ENCODE peak calls at places on chromosomes 4 and X, in ten cellular contexts. One of them, this sample, is unnamed.

GRCh38 chr4:159105063-159105414 is 2.2 kb downstream of the RAPGEF2 start:
- DNase-seq in esophagus squamous epithelium: no peak
- DNase-seq in astrocyte of the cerebellum: peak
- DNase-seq in NB4: no peak
- DNase-seq in PC-3: peak
- DNase-seq in prostate gland: no peak
- DNase-seq in lower lobe of right lung: no peak
- DNase-seq in psoas muscle: no peak
- DNase-seq in A549: no peak
- DNase-seq in fibroblast of villous mesenchyme: peak
- DNase-seq in this sample: no peak

GRCh38 chrX:78357342-78358055 is 30.1 kb upstream of the CYSLTR1 start:
- DNase-seq in esophagus squamous epithelium: no peak
- DNase-seq in astrocyte of the cerebellum: no peak
- DNase-seq in NB4: no peak
- DNase-seq in PC-3: peak
- DNase-seq in prostate gland: peak
- DNase-seq in lower lobe of right lung: no peak
- DNase-seq in psoas muscle: no peak
- DNase-seq in A549: no peak
- DNase-seq in fibroblast of villous mesenchyme: no peak
- DNase-seq in this sample: no peak

GRCh38 chr4:141388483-141388882 is 167.8 kb downstream of the ZNF330 start:
- DNase-seq in esophagus squamous epithelium: no peak
- DNase-seq in astrocyte of the cerebellum: peak
- DNase-seq in NB4: no peak
- DNase-seq in PC-3: no peak
- DNase-seq in prostate gland: no peak
- DNase-seq in lower lobe of right lung: no peak
- DNase-seq in psoas muscle: no peak
- DNase-seq in A549: no peak
- DNase-seq in fibroblast of villous mesenchyme: peak
- DNase-seq in this sample: no peak

GRCh38 chr4:159201168-159201567 is 98.3 kb downstream of the RAPGEF2 start:
- DNase-seq in esophagus squamous epithelium: no peak
- DNase-seq in astrocyte of the cerebellum: no peak
- DNase-seq in NB4: no peak
- DNase-seq in PC-3: no peak
- DNase-seq in prostate gland: no peak
- DNase-seq in lower lobe of right lung: no peak
- DNase-seq in psoas muscle: no peak
- DNase-seq in A549: no peak
- DNase-seq in fibroblast of villous mesenchyme: no peak
- DNase-seq in this sample: no peak

GRCh38 chr4:106898621-106899230 is 137.4 kb downstream of the DKK2 start:
- DNase-seq in esophagus squamous epithelium: no peak
- DNase-seq in astrocyte of the cerebellum: peak
- DNase-seq in NB4: peak
- DNase-seq in PC-3: peak
- DNase-seq in prostate gland: no peak
- DNase-seq in lower lobe of right lung: no peak
- DNase-seq in psoas muscle: no peak
- DNase-seq in A549: peak
- DNase-seq in fibroblast of villous mesenchyme: peak
- DNase-seq in this sample: no peak

GRCh38 chr4:149279331-149279730 is 536.3 kb downstream of the IQCM start:
- DNase-seq in esophagus squamous epithelium: no peak
- DNase-seq in astrocyte of the cerebellum: no peak
- DNase-seq in NB4: no peak
- DNase-seq in PC-3: no peak
- DNase-seq in prostate gland: no peak
- DNase-seq in lower lobe of right lung: no peak
- DNase-seq in psoas muscle: no peak
- DNase-seq in A549: no peak
- DNase-seq in fibroblast of villous mesenchyme: no peak
- DNase-seq in this sample: no peak

GRCh38 chrX:69182818-69183375 is 17.6 kb upstream of the PJA1 start:
- DNase-seq in esophagus squamous epithelium: no peak
- DNase-seq in astrocyte of the cerebellum: no peak
- DNase-seq in NB4: no peak
- DNase-seq in PC-3: no peak
- DNase-seq in prostate gland: no peak
- DNase-seq in lower lobe of right lung: no peak
- DNase-seq in psoas muscle: no peak
- DNase-seq in A549: no peak
- DNase-seq in fibroblast of villous mesenchyme: no peak
- DNase-seq in this sample: no peak

GRCh38 chrX:45767021-45767491 is 566.4 kb upstream of the DIPK2B start:
- DNase-seq in esophagus squamous epithelium: no peak
- DNase-seq in astrocyte of the cerebellum: no peak
- DNase-seq in NB4: peak
- DNase-seq in PC-3: peak
- DNase-seq in prostate gland: no peak
- DNase-seq in lower lobe of right lung: no peak
- DNase-seq in psoas muscle: no peak
- DNase-seq in A549: peak
- DNase-seq in fibroblast of villous mesenchyme: peak
- DNase-seq in this sample: no peak

GRCh38 chr4:150010525-150011126 is 67.6 kb upstream of the DCLK2 start:
- DNase-seq in esophagus squamous epithelium: no peak
- DNase-seq in astrocyte of the cerebellum: peak
- DNase-seq in NB4: peak
- DNase-seq in PC-3: peak
- DNase-seq in prostate gland: peak
- DNase-seq in lower lobe of right lung: no peak
- DNase-seq in psoas muscle: no peak
- DNase-seq in A549: peak
- DNase-seq in fibroblast of villous mesenchyme: peak
- DNase-seq in this sample: no peak

GRCh38 chr4:62191446-62191845 is 991.3 kb downstream of the ADGRL3 start:
- DNase-seq in esophagus squamous epithelium: no peak
- DNase-seq in astrocyte of the cerebellum: no peak
- DNase-seq in NB4: no peak
- DNase-seq in PC-3: peak
- DNase-seq in prostate gland: no peak
- DNase-seq in lower lobe of right lung: no peak
- DNase-seq in psoas muscle: no peak
- DNase-seq in A549: no peak
- DNase-seq in fibroblast of villous mesenchyme: no peak
- DNase-seq in this sample: no peak

GRCh38 chrX:79369871-79370270 is 2.7 kb upstream of the ITM2A start:
- DNase-seq in esophagus squamous epithelium: no peak
- DNase-seq in astrocyte of the cerebellum: no peak
- DNase-seq in NB4: no peak
- DNase-seq in PC-3: no peak
- DNase-seq in prostate gland: no peak
- DNase-seq in lower lobe of right lung: no peak
- DNase-seq in psoas muscle: no peak
- DNase-seq in A549: no peak
- DNase-seq in fibroblast of villous mesenchyme: no peak
- DNase-seq in this sample: no peak

GRCh38 chrX:79365591-79365990 is 1.5 kb downstream of the ITM2A start:
- DNase-seq in esophagus squamous epithelium: no peak
- DNase-seq in astrocyte of the cerebellum: no peak
- DNase-seq in NB4: no peak
- DNase-seq in PC-3: no peak
- DNase-seq in prostate gland: no peak
- DNase-seq in lower lobe of right lung: no peak
- DNase-seq in psoas muscle: no peak
- DNase-seq in A549: no peak
- DNase-seq in fibroblast of villous mesenchyme: no peak
- DNase-seq in this sample: no peak

GRCh38 chrX:79366556-79366887 is 612 bp downstream of the ITM2A start:
- DNase-seq in esophagus squamous epithelium: peak
- DNase-seq in astrocyte of the cerebellum: no peak
- DNase-seq in NB4: no peak
- DNase-seq in PC-3: no peak
- DNase-seq in prostate gland: no peak
- DNase-seq in lower lobe of right lung: no peak
- DNase-seq in psoas muscle: no peak
- DNase-seq in A549: no peak
- DNase-seq in fibroblast of villous mesenchyme: no peak
- DNase-seq in this sample: no peak

GRCh38 chrX:79367907-79368306 is 773 bp upstream of the ITM2A start:
- DNase-seq in esophagus squamous epithelium: no peak
- DNase-seq in astrocyte of the cerebellum: no peak
- DNase-seq in NB4: no peak
- DNase-seq in PC-3: no peak
- DNase-seq in prostate gland: no peak
- DNase-seq in lower lobe of right lung: no peak
- DNase-seq in psoas muscle: no peak
- DNase-seq in A549: no peak
- DNase-seq in fibroblast of villous mesenchyme: no peak
- DNase-seq in this sample: no peak

DNA sequence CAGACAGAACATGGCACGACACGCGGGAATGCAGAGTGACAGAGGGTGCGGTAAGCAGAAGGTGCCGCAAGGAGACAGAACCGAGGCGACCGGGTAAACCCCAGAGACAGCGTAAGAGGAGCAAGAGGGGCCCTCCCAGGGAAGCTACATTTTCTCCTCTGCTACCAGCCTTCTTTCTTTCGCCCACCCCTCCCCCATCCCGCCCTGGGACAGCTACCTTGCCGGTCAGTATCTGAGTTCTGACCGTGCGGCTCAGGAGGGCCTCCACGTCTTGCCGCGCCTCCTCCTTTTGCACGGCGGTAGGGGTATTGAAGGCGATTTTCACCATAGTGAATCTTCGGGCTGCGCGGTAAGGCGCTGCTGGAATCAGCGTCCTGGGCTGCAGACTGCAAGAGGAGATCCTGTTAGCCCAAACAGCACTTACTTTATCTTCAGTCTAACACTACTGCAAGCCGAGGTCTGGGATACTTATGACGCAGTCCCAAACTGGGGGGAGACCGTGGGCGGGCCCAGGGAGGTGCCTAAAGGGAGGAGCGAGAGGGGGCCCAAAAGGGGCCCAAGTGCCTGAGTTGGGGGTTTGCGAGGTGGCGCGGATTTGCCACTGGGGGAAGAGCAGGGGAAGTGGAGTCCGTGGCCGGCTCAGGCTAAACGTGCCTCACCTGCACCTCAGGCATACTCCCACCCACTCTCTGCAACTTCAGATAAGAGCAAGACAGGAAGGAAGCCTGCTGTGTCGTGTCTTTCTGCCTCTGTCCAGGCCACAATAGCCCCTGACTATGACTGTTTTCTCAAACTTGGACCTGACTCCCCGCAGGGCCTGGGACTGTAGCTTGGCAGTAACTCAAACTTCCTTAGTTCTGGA is at the start of gene ITM2A:
- DNase-seq in esophagus squamous epithelium: no peak
- DNase-seq in astrocyte of the cerebellum: no peak
- DNase-seq in NB4: peak
- DNase-seq in PC-3: no peak
- DNase-seq in prostate gland: no peak
- DNase-seq in lower lobe of right lung: peak
- DNase-seq in psoas muscle: peak
- DNase-seq in A549: no peak
- DNase-seq in fibroblast of villous mesenchyme: no peak
- DNase-seq in this sample: no peak
- H3K4me3 ChIP-seq in esophagus squamous epithelium: peak
- H3K4me3 ChIP-seq in astrocyte of the cerebellum: peak
- H3K4me3 ChIP-seq in NB4: peak
- H3K4me3 ChIP-seq in PC-3: no peak
- H3K4me3 ChIP-seq in prostate gland: peak
- H3K4me3 ChIP-seq in lower lobe of right lung: peak
- H3K4me3 ChIP-seq in psoas muscle: peak
- H3K4me3 ChIP-seq in A549: peak
- H3K4me3 ChIP-seq in fibroblast of villous mesenchyme: no peak
- H3K4me3 ChIP-seq in this sample: peak

DNA sequence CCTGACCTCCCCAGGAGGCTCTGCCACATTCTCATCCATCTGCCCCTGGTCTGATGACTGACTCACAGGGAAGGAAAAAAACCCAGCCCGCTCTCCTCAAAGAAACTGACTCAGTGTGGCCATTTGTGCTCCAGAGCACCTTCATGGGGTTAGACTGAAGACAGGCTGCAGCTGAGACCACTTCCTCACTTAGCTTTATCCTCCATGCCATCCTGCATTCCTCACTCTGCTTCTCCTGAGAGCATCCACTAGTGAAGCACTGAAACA is 35.9 kb upstream of the HPSE start:
- DNase-seq in esophagus squamous epithelium: no peak
- DNase-seq in astrocyte of the cerebellum: no peak
- DNase-seq in NB4: peak
- DNase-seq in PC-3: no peak
- DNase-seq in prostate gland: no peak
- DNase-seq in lower lobe of right lung: no peak
- DNase-seq in psoas muscle: no peak
- DNase-seq in A549: no peak
- DNase-seq in fibroblast of villous mesenchyme: no peak
- DNase-seq in this sample: no peak
- H3K4me3 ChIP-seq in esophagus squamous epithelium: no peak
- H3K4me3 ChIP-seq in astrocyte of the cerebellum: no peak
- H3K4me3 ChIP-seq in NB4: no peak
- H3K4me3 ChIP-seq in PC-3: no peak
- H3K4me3 ChIP-seq in prostate gland: no peak
- H3K4me3 ChIP-seq in lower lobe of right lung: no peak
- H3K4me3 ChIP-seq in psoas muscle: no peak
- H3K4me3 ChIP-seq in A549: no peak
- H3K4me3 ChIP-seq in fibroblast of villous mesenchyme: no peak
- H3K4me3 ChIP-seq in this sample: no peak

GRCh38 chrX:140273921-140274320 is 230.9 kb downstream of the SOX3 start:
- DNase-seq in esophagus squamous epithelium: no peak
- DNase-seq in astrocyte of the cerebellum: no peak
- DNase-seq in NB4: no peak
- DNase-seq in PC-3: no peak
- DNase-seq in prostate gland: no peak
- DNase-seq in lower lobe of right lung: no peak
- DNase-seq in psoas muscle: no peak
- DNase-seq in A549: no peak
- DNase-seq in fibroblast of villous mesenchyme: no peak
- DNase-seq in this sample: no peak

GRCh38 chrX:140274761-140275525 is 229.9 kb downstream of the SOX3 start:
- DNase-seq in esophagus squamous epithelium: no peak
- DNase-seq in astrocyte of the cerebellum: peak
- DNase-seq in NB4: no peak
- DNase-seq in PC-3: peak
- DNase-seq in prostate gland: no peak
- DNase-seq in lower lobe of right lung: no peak
- DNase-seq in psoas muscle: no peak
- DNase-seq in A549: no peak
- DNase-seq in fibroblast of villous mesenchyme: peak
- DNase-seq in this sample: no peak
- H3K4me3 ChIP-seq in esophagus squamous epithelium: no peak
- H3K4me3 ChIP-seq in astrocyte of the cerebellum: no peak
- H3K4me3 ChIP-seq in NB4: no peak
- H3K4me3 ChIP-seq in PC-3: no peak
- H3K4me3 ChIP-seq in prostate gland: no peak
- H3K4me3 ChIP-seq in lower lobe of right lung: no peak
- H3K4me3 ChIP-seq in psoas muscle: no peak
- H3K4me3 ChIP-seq in A549: no peak
- H3K4me3 ChIP-seq in fibroblast of villous mesenchyme: no peak
- H3K4me3 ChIP-seq in this sample: no peak

DNA sequence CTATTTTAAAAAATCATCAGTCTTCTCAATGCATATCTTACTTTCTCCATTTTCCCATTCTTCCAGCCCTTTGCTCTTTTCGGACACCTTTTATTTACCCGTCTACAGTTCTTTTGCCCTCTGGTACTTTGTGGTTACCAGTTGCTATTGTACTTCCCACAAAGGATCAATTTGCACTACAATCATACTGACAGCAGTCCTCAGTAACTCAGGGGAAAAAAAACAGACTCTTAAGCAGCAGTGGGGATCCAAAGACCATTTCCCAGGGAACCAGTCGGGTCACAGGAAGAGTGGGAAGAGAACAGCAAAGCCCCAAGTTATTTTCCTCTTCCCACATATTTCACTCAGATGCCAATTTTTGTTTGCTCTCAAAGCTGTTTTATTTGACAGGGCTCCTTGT is 23.1 kb downstream of the DMD start:
- DNase-seq in esophagus squamous epithelium: no peak
- DNase-seq in astrocyte of the cerebellum: no peak
- DNase-seq in NB4: no peak
- DNase-seq in PC-3: no peak
- DNase-seq in prostate gland: no peak
- DNase-seq in lower lobe of right lung: no peak
- DNase-seq in psoas muscle: no peak
- DNase-seq in A549: no peak
- DNase-seq in fibroblast of villous mesenchyme: no peak
- DNase-seq in this sample: no peak
- H3K4me3 ChIP-seq in esophagus squamous epithelium: no peak
- H3K4me3 ChIP-seq in astrocyte of the cerebellum: no peak
- H3K4me3 ChIP-seq in NB4: no peak
- H3K4me3 ChIP-seq in PC-3: no peak
- H3K4me3 ChIP-seq in prostate gland: no peak
- H3K4me3 ChIP-seq in lower lobe of right lung: no peak
- H3K4me3 ChIP-seq in psoas muscle: no peak
- H3K4me3 ChIP-seq in A549: no peak
- H3K4me3 ChIP-seq in fibroblast of villous mesenchyme: no peak
- H3K4me3 ChIP-seq in this sample: no peak

This sample was measured in vagina.